ENCODE peak calls at places on chromosomes 16 and 17, in four cellular contexts. H, V, O and J are unnamed samples.

GRCh38 chr16:19717319-19717718 is 708 bp downstream of the KNOP1 start:
- DNase-seq in H (peak), O (no peak), V (no peak), J (no peak)

GRCh38 chr17:6239237-6239798 is 169.1 kb downstream of the WSCD1 start:
- DNase-seq in V (no peak), O (no peak), H (no peak), J (no peak)

GRCh38 chr16:70739389-70739788 is 53.5 kb upstream of the MTSS2 start:
- DNase-seq in O (no peak), H (no peak), V (no peak), J (no peak)

GRCh38 chr17:78671607-78672404 is 94.6 kb upstream of the DNAH17 start:
- DNase-seq in H (no peak), O (no peak), V (no peak), J (no peak)

GRCh38 chr17:75124041-75124818 is 7.3 kb downstream of the NT5C start:
- DNase-seq in H (peak), O (no peak), V (peak), J (no peak)

GRCh38 chr17:73769480-73769879 is 125.2 kb upstream of the SDK2 start:
- DNase-seq in O (no peak), V (no peak), H (no peak), J (no peak)

GRCh38 chr17:82200743-82201497 is 11.7 kb downstream of the CCDC57 start:
- DNase-seq in H (peak), O (no peak), V (no peak), J (no peak)

GRCh38 chr17:5468075-5468473 is 708 bp downstream of the DHX33 start:
- DNase-seq in O (no peak), H (peak), V (no peak), J (peak)

GRCh38 chr17:49076575-49077384 is 55.8 kb upstream of the B4GALNT2 start:
- DNase-seq in V (no peak), O (no peak), H (peak), J (no peak)

GRCh38 chr16:5349661-5350060 is 252.1 kb upstream of the EEF2KMT start:
- DNase-seq in V (no peak), H (no peak), O (no peak), J (no peak)

GRCh38 chr17:18045691-18046090 is 6.5 kb downstream of the GID4 start:
- DNase-seq in O (no peak), H (no peak), V (no peak), J (no peak)

GRCh38 chr16:915546-915945 is 55.2 kb downstream of the LMF1 start:
- DNase-seq in H (no peak), O (no peak), V (no peak), J (no peak)

GRCh38 chr17:79408251-79408650 is 202.6 kb downstream of the RBFOX3 start:
- DNase-seq in V (no peak), O (no peak), H (no peak), J (no peak)

GRCh38 chr17:3418222-3418621 is 7.1 kb downstream of the OR3A3 start:
- DNase-seq in O (no peak), V (no peak), H (no peak), J (no peak)

DNA sequence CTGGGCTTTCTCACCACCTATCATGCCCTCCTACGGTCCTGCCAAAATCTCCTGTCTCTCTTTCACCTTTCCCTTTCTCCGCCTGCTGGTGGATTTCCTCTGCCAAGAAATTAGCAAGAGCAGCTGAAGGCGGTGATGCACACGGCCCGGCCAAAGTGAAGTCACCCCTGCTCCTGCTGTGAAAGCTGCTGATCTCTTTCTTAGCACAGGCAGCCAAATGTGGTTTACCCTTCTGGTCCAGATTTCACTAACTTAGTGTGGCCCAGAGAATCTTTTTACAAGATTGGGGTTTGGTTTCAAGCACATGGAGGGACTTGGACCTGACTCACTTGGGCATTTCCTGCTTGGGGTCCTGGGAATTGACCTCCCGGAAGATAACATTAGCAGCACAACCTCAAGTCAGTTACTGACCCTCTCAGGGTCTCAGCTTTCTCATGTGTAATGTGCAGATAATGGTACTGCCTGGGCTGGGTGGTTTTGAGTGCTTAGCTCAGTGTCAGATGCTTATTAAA is 155.7 kb downstream of the SOCS1 start:
- DNase-seq in H (peak), O (peak), V (no peak), J (peak)
- TF ChIP-seq TARDBP in H (no peak), O (no peak), V (no peak), J (no peak)

GRCh38 chr17:27602721-27603445 is 28.1 kb upstream of the LGALS9 start:
- DNase-seq in V (peak), O (no peak), H (peak), J (peak)

GRCh38 chr17:27605409-27605808 is 25.6 kb upstream of the LGALS9 start:
- DNase-seq in O (no peak), V (no peak), H (no peak), J (no peak)

GRCh38 chr17:27601975-27602302 is 29.0 kb upstream of the LGALS9 start:
- DNase-seq in H (peak), V (no peak), O (no peak), J (no peak)

GRCh38 chr17:27603446-27603820 is 27.6 kb upstream of the LGALS9 start:
- DNase-seq in O (no peak), H (no peak), V (no peak), J (no peak)

GRCh38 chr17:27603870-27604794 is 26.9 kb upstream of the LGALS9 start:
- DNase-seq in H (no peak), V (no peak), O (no peak), J (no peak)
- TF ChIP-seq TARDBP in H (no peak), V (no peak), O (no peak), J (no peak)

GRCh38 chr17:55699178-55699865 is 23.3 kb downstream of the TMEM100 start:
- DNase-seq in O (no peak), V (no peak), H (no peak), J (no peak)
- TF ChIP-seq TARDBP in O (no peak), V (no peak), H (no peak), J (no peak)

GRCh38 chr16:73049051-73049910 is 1.4 kb upstream of the ZFHX3 start:
- DNase-seq in H (no peak), V (no peak), O (no peak), J (no peak)

GRCh38 chr16:73047536-73048291 is at the start of gene ZFHX3:
- DNase-seq in H (no peak), V (peak), O (no peak), J (no peak)

GRCh38 chr16:73046484-73047214 is 1.3 kb downstream of the ZFHX3 start:
- DNase-seq in H (no peak), O (no peak), V (no peak), J (no peak)

GRCh38 chr16:73047221-73047535 is 750 bp downstream of the ZFHX3 start:
- DNase-seq in V (no peak), O (no peak), H (no peak), J (no peak)

DNA sequence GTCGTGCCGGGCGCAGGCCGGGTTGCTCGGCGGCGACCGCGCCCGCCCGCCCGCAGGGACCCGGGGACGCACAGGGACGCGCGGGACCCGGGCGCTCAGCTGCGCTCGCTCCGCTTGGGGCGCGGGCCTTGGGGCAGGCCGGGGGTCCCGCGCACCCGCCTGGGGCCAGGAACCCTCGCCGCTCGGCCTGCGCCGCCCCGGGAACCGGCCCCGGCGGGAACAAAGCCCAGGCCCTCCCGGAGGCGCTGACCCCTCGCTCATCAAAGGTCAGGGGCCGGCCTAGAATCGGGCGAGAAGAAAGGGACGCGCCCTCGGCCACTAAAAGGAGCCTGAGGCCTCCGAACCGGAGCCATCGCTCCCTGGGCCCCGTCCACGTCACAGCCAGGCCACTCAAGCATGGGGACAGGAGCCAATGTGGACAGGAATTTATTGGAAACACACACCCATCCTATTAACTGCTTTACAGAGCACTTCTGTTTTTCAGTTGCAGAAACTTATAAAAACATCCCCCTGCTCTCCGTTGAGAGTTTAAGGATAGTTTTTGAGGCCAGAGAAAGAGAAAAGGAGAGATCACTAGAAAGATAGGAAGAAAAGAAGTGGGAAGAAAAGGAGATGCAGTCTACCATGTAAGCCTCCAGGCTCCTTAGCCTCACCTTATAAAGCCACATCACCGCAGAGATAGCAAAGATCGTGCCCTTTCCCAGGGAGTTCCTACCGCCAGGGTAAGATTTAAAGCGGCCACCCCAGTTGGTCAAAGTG is 543 bp upstream of the ZFHX3 start:
- DNase-seq in V (peak), H (no peak), O (no peak), J (no peak)
- TF ChIP-seq TARDBP in V (peak), H (no peak), O (no peak), J (no peak)

GRCh38 chr16:85523602-85524364 is 89.3 kb upstream of the GSE1 start:
- DNase-seq in V (peak), O (no peak), H (peak), J (peak)

GRCh38 chr16:85524365-85524629 is 88.8 kb upstream of the GSE1 start:
- DNase-seq in O (no peak), V (peak), H (no peak), J (no peak)

GRCh38 chr16:85525464-85526117 is 87.5 kb upstream of the GSE1 start:
- DNase-seq in H (no peak), O (no peak), V (peak), J (no peak)

GRCh38 chr16:85526132-85526731 is 86.9 kb upstream of the GSE1 start:
- DNase-seq in O (no peak), H (no peak), V (peak), J (no peak)

GRCh38 chr16:85524630-85525463 is 88.3 kb upstream of the GSE1 start:
- DNase-seq in V (peak), H (no peak), O (no peak), J (peak)
- TF ChIP-seq TARDBP in V (peak), H (no peak), O (no peak), J (no peak)

GRCh38 chr17:60173304-60173807 is 23.6 kb downstream of the CA4 start:
- DNase-seq in H (no peak), V (no peak), O (no peak), J (no peak)
- TF ChIP-seq TARDBP in H (no peak), V (no peak), O (no peak), J (no peak)